ENCODE peak calls at places on chromosomes 6 and 20, in ten cellular contexts. One of them, this sample, is unnamed.

GRCh38 chr20:49877254-49877990 is 37.9 kb downstream of the SPATA2 start:
- DNase-seq in transverse colon: no peak
- DNase-seq in NCI-H82: no peak
- DNase-seq in activated naive CD4-positive, alpha-beta T cell treated with anti-CD3 and anti-CD28 coated beads, Interleukin-2, amount 10 ng/mL, durations not matched to agents 7 days and 5 days: no peak
- DNase-seq in T-cell: no peak
- DNase-seq in fibroblast of villous mesenchyme: peak
- DNase-seq in stimulated activated naive CD8-positive, alpha-beta T cell treated with anti-CD3 and anti-CD28 coated beads, Interleukin-15, Interleukin-2, amounts not matched to agents 100 U/mL and 50 U/mL, for 24 hours: no peak
- DNase-seq in RPMI7951: no peak
- DNase-seq in GM13976: no peak
- DNase-seq in activated CD4-positive, alpha-beta T cell treated with anti-CD3 and anti-CD28 coated beads for 48 hours: no peak
- DNase-seq in this sample: no peak

GRCh38 chr6:120498711-120499110 is 835.6 kb downstream of the TBC1D32 start:
- DNase-seq in NCI-H82: no peak
- DNase-seq in activated naive CD4-positive, alpha-beta T cell treated with anti-CD3 and anti-CD28 coated beads, Interleukin-2, amount 10 ng/mL, durations not matched to agents 7 days and 5 days: no peak
- DNase-seq in fibroblast of villous mesenchyme: no peak
- DNase-seq in activated CD4-positive, alpha-beta T cell treated with anti-CD3 and anti-CD28 coated beads for 48 hours: no peak
- DNase-seq in T-cell: no peak
- DNase-seq in GM13976: no peak
- DNase-seq in RPMI7951: no peak
- DNase-seq in transverse colon: no peak
- DNase-seq in stimulated activated naive CD8-positive, alpha-beta T cell treated with anti-CD3 and anti-CD28 coated beads, Interleukin-15, Interleukin-2, amounts not matched to agents 100 U/mL and 50 U/mL, for 24 hours: no peak
- DNase-seq in this sample: no peak

GRCh38 chr6:34836008-34836407 is 44.1 kb downstream of the BLTP3A start:
- DNase-seq in NCI-H82: no peak
- DNase-seq in RPMI7951: no peak
- DNase-seq in transverse colon: no peak
- DNase-seq in stimulated activated naive CD8-positive, alpha-beta T cell treated with anti-CD3 and anti-CD28 coated beads, Interleukin-15, Interleukin-2, amounts not matched to agents 100 U/mL and 50 U/mL, for 24 hours: no peak
- DNase-seq in activated naive CD4-positive, alpha-beta T cell treated with anti-CD3 and anti-CD28 coated beads, Interleukin-2, amount 10 ng/mL, durations not matched to agents 7 days and 5 days: no peak
- DNase-seq in T-cell: no peak
- DNase-seq in activated CD4-positive, alpha-beta T cell treated with anti-CD3 and anti-CD28 coated beads for 48 hours: no peak
- DNase-seq in GM13976: no peak
- DNase-seq in fibroblast of villous mesenchyme: no peak
- DNase-seq in this sample: no peak

GRCh38 chr6:108193120-108193519 is 27.3 kb downstream of the NR2E1 start:
- DNase-seq in activated CD4-positive, alpha-beta T cell treated with anti-CD3 and anti-CD28 coated beads for 48 hours: no peak
- DNase-seq in fibroblast of villous mesenchyme: no peak
- DNase-seq in NCI-H82: no peak
- DNase-seq in T-cell: no peak
- DNase-seq in activated naive CD4-positive, alpha-beta T cell treated with anti-CD3 and anti-CD28 coated beads, Interleukin-2, amount 10 ng/mL, durations not matched to agents 7 days and 5 days: no peak
- DNase-seq in GM13976: no peak
- DNase-seq in transverse colon: no peak
- DNase-seq in stimulated activated naive CD8-positive, alpha-beta T cell treated with anti-CD3 and anti-CD28 coated beads, Interleukin-15, Interleukin-2, amounts not matched to agents 100 U/mL and 50 U/mL, for 24 hours: no peak
- DNase-seq in RPMI7951: no peak
- DNase-seq in this sample: no peak

GRCh38 chr6:129638055-129639019 is 71.6 kb downstream of the ARHGAP18 start:
- DNase-seq in NCI-H82: no peak
- DNase-seq in activated CD4-positive, alpha-beta T cell treated with anti-CD3 and anti-CD28 coated beads for 48 hours: no peak
- DNase-seq in stimulated activated naive CD8-positive, alpha-beta T cell treated with anti-CD3 and anti-CD28 coated beads, Interleukin-15, Interleukin-2, amounts not matched to agents 100 U/mL and 50 U/mL, for 24 hours: no peak
- DNase-seq in transverse colon: no peak
- DNase-seq in RPMI7951: no peak
- DNase-seq in T-cell: no peak
- DNase-seq in fibroblast of villous mesenchyme: peak
- DNase-seq in activated naive CD4-positive, alpha-beta T cell treated with anti-CD3 and anti-CD28 coated beads, Interleukin-2, amount 10 ng/mL, durations not matched to agents 7 days and 5 days: no peak
- DNase-seq in GM13976: no peak
- DNase-seq in this sample: no peak

GRCh38 chr6:101490857-101491256 is 97.3 kb downstream of the GRIK2 start:
- DNase-seq in NCI-H82: no peak
- DNase-seq in RPMI7951: no peak
- DNase-seq in GM13976: no peak
- DNase-seq in activated CD4-positive, alpha-beta T cell treated with anti-CD3 and anti-CD28 coated beads for 48 hours: no peak
- DNase-seq in activated naive CD4-positive, alpha-beta T cell treated with anti-CD3 and anti-CD28 coated beads, Interleukin-2, amount 10 ng/mL, durations not matched to agents 7 days and 5 days: no peak
- DNase-seq in T-cell: no peak
- DNase-seq in fibroblast of villous mesenchyme: no peak
- DNase-seq in transverse colon: no peak
- DNase-seq in stimulated activated naive CD8-positive, alpha-beta T cell treated with anti-CD3 and anti-CD28 coated beads, Interleukin-15, Interleukin-2, amounts not matched to agents 100 U/mL and 50 U/mL, for 24 hours: no peak
- DNase-seq in this sample: no peak

GRCh38 chr20:23293689-23294088 is 56.9 kb upstream of the NXT1 start:
- DNase-seq in activated naive CD4-positive, alpha-beta T cell treated with anti-CD3 and anti-CD28 coated beads, Interleukin-2, amount 10 ng/mL, durations not matched to agents 7 days and 5 days: no peak
- DNase-seq in T-cell: no peak
- DNase-seq in GM13976: no peak
- DNase-seq in transverse colon: peak
- DNase-seq in RPMI7951: no peak
- DNase-seq in stimulated activated naive CD8-positive, alpha-beta T cell treated with anti-CD3 and anti-CD28 coated beads, Interleukin-15, Interleukin-2, amounts not matched to agents 100 U/mL and 50 U/mL, for 24 hours: no peak
- DNase-seq in fibroblast of villous mesenchyme: no peak
- DNase-seq in NCI-H82: no peak
- DNase-seq in activated CD4-positive, alpha-beta T cell treated with anti-CD3 and anti-CD28 coated beads for 48 hours: no peak
- DNase-seq in this sample: no peak

GRCh38 chr20:58235010-58235409 is 6.6 kb upstream of the ANKRD60 start:
- DNase-seq in transverse colon: no peak
- DNase-seq in stimulated activated naive CD8-positive, alpha-beta T cell treated with anti-CD3 and anti-CD28 coated beads, Interleukin-15, Interleukin-2, amounts not matched to agents 100 U/mL and 50 U/mL, for 24 hours: peak
- DNase-seq in RPMI7951: no peak
- DNase-seq in T-cell: no peak
- DNase-seq in GM13976: no peak
- DNase-seq in activated CD4-positive, alpha-beta T cell treated with anti-CD3 and anti-CD28 coated beads for 48 hours: peak
- DNase-seq in NCI-H82: no peak
- DNase-seq in activated naive CD4-positive, alpha-beta T cell treated with anti-CD3 and anti-CD28 coated beads, Interleukin-2, amount 10 ng/mL, durations not matched to agents 7 days and 5 days: no peak
- DNase-seq in fibroblast of villous mesenchyme: no peak
- DNase-seq in this sample: no peak

GRCh38 chr6:71619836-71620235 is 266.5 kb upstream of the RIMS1 start:
- DNase-seq in NCI-H82: no peak
- DNase-seq in stimulated activated naive CD8-positive, alpha-beta T cell treated with anti-CD3 and anti-CD28 coated beads, Interleukin-15, Interleukin-2, amounts not matched to agents 100 U/mL and 50 U/mL, for 24 hours: no peak
- DNase-seq in RPMI7951: no peak
- DNase-seq in transverse colon: no peak
- DNase-seq in activated CD4-positive, alpha-beta T cell treated with anti-CD3 and anti-CD28 coated beads for 48 hours: no peak
- DNase-seq in GM13976: no peak
- DNase-seq in T-cell: no peak
- DNase-seq in fibroblast of villous mesenchyme: no peak
- DNase-seq in activated naive CD4-positive, alpha-beta T cell treated with anti-CD3 and anti-CD28 coated beads, Interleukin-2, amount 10 ng/mL, durations not matched to agents 7 days and 5 days: no peak
- DNase-seq in this sample: no peak

GRCh38 chr6:111551521-111552231 is 54.0 kb downstream of the TRAF3IP2 start:
- DNase-seq in fibroblast of villous mesenchyme: peak
- DNase-seq in T-cell: no peak
- DNase-seq in RPMI7951: peak
- DNase-seq in GM13976: no peak
- DNase-seq in stimulated activated naive CD8-positive, alpha-beta T cell treated with anti-CD3 and anti-CD28 coated beads, Interleukin-15, Interleukin-2, amounts not matched to agents 100 U/mL and 50 U/mL, for 24 hours: no peak
- DNase-seq in transverse colon: peak
- DNase-seq in NCI-H82: peak
- DNase-seq in activated CD4-positive, alpha-beta T cell treated with anti-CD3 and anti-CD28 coated beads for 48 hours: no peak
- DNase-seq in activated naive CD4-positive, alpha-beta T cell treated with anti-CD3 and anti-CD28 coated beads, Interleukin-2, amount 10 ng/mL, durations not matched to agents 7 days and 5 days: no peak
- DNase-seq in this sample: no peak

GRCh38 chr20:49812463-49813304 is at the start of gene SLC9A8:
- DNase-seq in GM13976: peak
- DNase-seq in T-cell: peak
- DNase-seq in stimulated activated naive CD8-positive, alpha-beta T cell treated with anti-CD3 and anti-CD28 coated beads, Interleukin-15, Interleukin-2, amounts not matched to agents 100 U/mL and 50 U/mL, for 24 hours: peak
- DNase-seq in NCI-H82: peak
- DNase-seq in RPMI7951: peak
- DNase-seq in activated CD4-positive, alpha-beta T cell treated with anti-CD3 and anti-CD28 coated beads for 48 hours: peak
- DNase-seq in fibroblast of villous mesenchyme: peak
- DNase-seq in transverse colon: peak
- DNase-seq in activated naive CD4-positive, alpha-beta T cell treated with anti-CD3 and anti-CD28 coated beads, Interleukin-2, amount 10 ng/mL, durations not matched to agents 7 days and 5 days: peak
- DNase-seq in this sample: peak

GRCh38 chr20:19560876-19561480 is 197.1 kb upstream of the RIN2 start:
- DNase-seq in activated CD4-positive, alpha-beta T cell treated with anti-CD3 and anti-CD28 coated beads for 48 hours: no peak
- DNase-seq in stimulated activated naive CD8-positive, alpha-beta T cell treated with anti-CD3 and anti-CD28 coated beads, Interleukin-15, Interleukin-2, amounts not matched to agents 100 U/mL and 50 U/mL, for 24 hours: no peak
- DNase-seq in transverse colon: no peak
- DNase-seq in NCI-H82: peak
- DNase-seq in T-cell: no peak
- DNase-seq in fibroblast of villous mesenchyme: peak
- DNase-seq in activated naive CD4-positive, alpha-beta T cell treated with anti-CD3 and anti-CD28 coated beads, Interleukin-2, amount 10 ng/mL, durations not matched to agents 7 days and 5 days: no peak
- DNase-seq in GM13976: no peak
- DNase-seq in RPMI7951: peak
- DNase-seq in this sample: no peak

GRCh38 chr6:37623666-37624065 is 74.0 kb downstream of the MDGA1 start:
- DNase-seq in NCI-H82: no peak
- DNase-seq in fibroblast of villous mesenchyme: no peak
- DNase-seq in GM13976: no peak
- DNase-seq in transverse colon: no peak
- DNase-seq in RPMI7951: no peak
- DNase-seq in activated naive CD4-positive, alpha-beta T cell treated with anti-CD3 and anti-CD28 coated beads, Interleukin-2, amount 10 ng/mL, durations not matched to agents 7 days and 5 days: no peak
- DNase-seq in activated CD4-positive, alpha-beta T cell treated with anti-CD3 and anti-CD28 coated beads for 48 hours: no peak
- DNase-seq in T-cell: no peak
- DNase-seq in stimulated activated naive CD8-positive, alpha-beta T cell treated with anti-CD3 and anti-CD28 coated beads, Interleukin-15, Interleukin-2, amounts not matched to agents 100 U/mL and 50 U/mL, for 24 hours: no peak
- DNase-seq in this sample: no peak

GRCh38 chr6:88761237-88762031 is 202.0 kb downstream of the RNGTT start:
- DNase-seq in NCI-H82: peak
- DNase-seq in stimulated activated naive CD8-positive, alpha-beta T cell treated with anti-CD3 and anti-CD28 coated beads, Interleukin-15, Interleukin-2, amounts not matched to agents 100 U/mL and 50 U/mL, for 24 hours: no peak
- DNase-seq in fibroblast of villous mesenchyme: no peak
- DNase-seq in GM13976: peak
- DNase-seq in T-cell: no peak
- DNase-seq in RPMI7951: peak
- DNase-seq in activated naive CD4-positive, alpha-beta T cell treated with anti-CD3 and anti-CD28 coated beads, Interleukin-2, amount 10 ng/mL, durations not matched to agents 7 days and 5 days: no peak
- DNase-seq in transverse colon: no peak
- DNase-seq in activated CD4-positive, alpha-beta T cell treated with anti-CD3 and anti-CD28 coated beads for 48 hours: no peak
- DNase-seq in this sample: no peak

GRCh38 chr6:143223895-143224294 is 163.2 kb downstream of the AIG1 start:
- DNase-seq in stimulated activated naive CD8-positive, alpha-beta T cell treated with anti-CD3 and anti-CD28 coated beads, Interleukin-15, Interleukin-2, amounts not matched to agents 100 U/mL and 50 U/mL, for 24 hours: no peak
- DNase-seq in transverse colon: peak
- DNase-seq in NCI-H82: no peak
- DNase-seq in activated CD4-positive, alpha-beta T cell treated with anti-CD3 and anti-CD28 coated beads for 48 hours: no peak
- DNase-seq in T-cell: no peak
- DNase-seq in GM13976: no peak
- DNase-seq in RPMI7951: peak
- DNase-seq in fibroblast of villous mesenchyme: peak
- DNase-seq in activated naive CD4-positive, alpha-beta T cell treated with anti-CD3 and anti-CD28 coated beads, Interleukin-2, amount 10 ng/mL, durations not matched to agents 7 days and 5 days: no peak
- DNase-seq in this sample: no peak

GRCh38 chr6:14441371-14441781 is 323.8 kb downstream of the CD83 start:
- DNase-seq in fibroblast of villous mesenchyme: peak
- DNase-seq in transverse colon: no peak
- DNase-seq in RPMI7951: no peak
- DNase-seq in activated naive CD4-positive, alpha-beta T cell treated with anti-CD3 and anti-CD28 coated beads, Interleukin-2, amount 10 ng/mL, durations not matched to agents 7 days and 5 days: no peak
- DNase-seq in T-cell: no peak
- DNase-seq in activated CD4-positive, alpha-beta T cell treated with anti-CD3 and anti-CD28 coated beads for 48 hours: no peak
- DNase-seq in stimulated activated naive CD8-positive, alpha-beta T cell treated with anti-CD3 and anti-CD28 coated beads, Interleukin-15, Interleukin-2, amounts not matched to agents 100 U/mL and 50 U/mL, for 24 hours: no peak
- DNase-seq in NCI-H82: peak
- DNase-seq in GM13976: no peak
- DNase-seq in this sample: no peak

This sample was measured in activated CD4-positive, alpha-beta memory T cell treated with anti-CD3 and anti-CD28 coated beads for 36 hours.